ENCODE peak calls at places on chromosomes 1 and 21, in four cellular contexts. F is GM12878, R is HepG2, C is H1. L is an unnamed sample.
A peak's percentile ranks its signal among the peaks of the same experiment; 100 is the strongest.

GRCh38 chr1:185957441-185958363 is 223.5 kb downstream of the HMCN1 start:
- DNase-seq in F (no peak), R (no peak), C (no peak), L (no peak)

GRCh38 chr1:111448482-111448917 is 556 bp downstream of the WDR77 start:
- DNase-seq in F (no peak), R (no peak), C (no peak), L (no peak)

GRCh38 chr1:42035205-42035829 is 116.6 kb upstream of the HIVEP3 start:
- DNase-seq in F (no peak), R (no peak), C (peak; percentile 85), L (peak; percentile 90)

GRCh38 chr1:10634075-10634427 is 159.3 kb downstream of the PEX14 start:
- DNase-seq in F (no peak), R (no peak), C (no peak), L (no peak)

GRCh38 chr1:64291931-64292330 is 88.5 kb downstream of the UBE2U start:
- DNase-seq in F (no peak), R (no peak), C (no peak), L (no peak)

GRCh38 chr1:47867447-47868347 is 129.5 kb downstream of the TRABD2B start:
- DNase-seq in F (no peak), R (peak; percentile 56), C (no peak), L (no peak)

GRCh38 chr1:62725255-62725654 is 37.1 kb upstream of the DOCK7 start:
- DNase-seq in F (peak; percentile 19), R (no peak), C (no peak), L (no peak)

GRCh38 chr1:34163792-34164509 is 1.1 kb downstream of the CSMD2 start:
- DNase-seq in F (no peak), R (no peak), C (peak; percentile 68), L (peak; percentile 64)

GRCh38 chr1:84719477-84720274 is 29.4 kb upstream of the SSX2IP start:
- DNase-seq in F (no peak), R (peak; percentile 9), C (no peak), L (no peak)

GRCh38 chr1:201142011-201142853 is 12.0 kb downstream of the TMEM9 start:
- DNase-seq in F (no peak), R (no peak), C (no peak), L (no peak)

GRCh38 chr1:67609572-67609939 is 75.4 kb upstream of the GADD45A start:
- DNase-seq in F (peak; percentile 17), R (no peak), C (no peak), L (no peak)

GRCh38 chr21:46163375-46163774 is 8.0 kb upstream of the FTCD start:
- DNase-seq in F (no peak), R (no peak), C (no peak), L (no peak)

GRCh38 chr21:29196021-29196663 is 65.7 kb downstream of the MAP3K7CL start:
- DNase-seq in F (peak; percentile 90), R (peak; percentile 70), C (no peak), L (peak; percentile 16)

GRCh38 chr1:230104395-230105244 is 37.6 kb downstream of the GALNT2 start:
- DNase-seq in F (peak; percentile 69), R (peak; percentile 92), C (no peak), L (no peak)

GRCh38 chr1:185156321-185156853 is 366 bp downstream of the TRMT1L start:
- DNase-seq in F (no peak), R (no peak), C (no peak), L (no peak)

GRCh38 chr1:99007366-99007765 is 2.7 kb upstream of the PLPPR5 start:
- DNase-seq in F (no peak), R (no peak), C (no peak), L (no peak)

GRCh38 chr21:45093064-45093532 is 18.7 kb downstream of the ADARB1 start:
- DNase-seq in F (no peak), R (no peak), C (no peak), L (no peak)

GRCh38 chr1:55214214-55214902 is 806 bp downstream of the USP24 start:
- DNase-seq in F (no peak), R (peak; percentile 31), C (peak; percentile 81), L (peak; percentile 82)

GRCh38 chr1:6272476-6273270 is 11.8 kb upstream of the GPR153 start:
- DNase-seq in F (no peak), R (no peak), C (no peak), L (no peak)

GRCh38 chr1:71351438-71351837 is 270.6 kb upstream of the ZRANB2 start:
- DNase-seq in F (no peak), R (no peak), C (no peak), L (no peak)

GRCh38 chr1:182119631-182120030 is 58.1 kb upstream of the ZNF648 start:
- DNase-seq in F (no peak), R (no peak), C (no peak), L (no peak)

GRCh38 chr1:226814751-226815496 is 55.5 kb upstream of the PSEN2 start:
- DNase-seq in F (no peak), R (no peak), C (no peak), L (no peak)

GRCh38 chr1:50176563-50176885 is 67.8 kb downstream of the ELAVL4 start:
- DNase-seq in F (no peak), R (no peak), C (no peak), L (no peak)

GRCh38 chr1:36161656-36162531 is 5.9 kb downstream of the MAP7D1 start:
- DNase-seq in F (no peak), R (no peak), C (no peak), L (no peak)

GRCh38 chr1:63152572-63152971 is 169.8 kb upstream of the FOXD3 start:
- DNase-seq in F (no peak), R (no peak), C (no peak), L (no peak)

GRCh38 chr1:110216116-110216515 is 6.0 kb downstream of the KCNC4 start:
- DNase-seq in F (no peak), R (no peak), C (no peak), L (no peak)

GRCh38 chr1:207313131-207313530 is 8.3 kb upstream of the CD55 start:
- DNase-seq in F (no peak), R (no peak), C (no peak), L (no peak)

GRCh38 chr1:21251773-21252471 is 38.3 kb downstream of the ECE1 start:
- DNase-seq in F (no peak), R (peak; percentile 91), C (no peak), L (no peak)

GRCh38 chr1:216660561-216660960 is 62.7 kb downstream of the ESRRG start:
- DNase-seq in F (no peak), R (no peak), C (no peak), L (no peak)

GRCh38 chr1:182616130-182617074 is 12.2 kb upstream of the RGS16 start:
- DNase-seq in F (peak; percentile 93), R (no peak), C (peak; percentile 70), L (peak; percentile 74)

GRCh38 chr1:220527279-220528048 is 472 bp upstream of the MARK1 start:
- DNase-seq in F (no peak), R (no peak), C (peak; percentile 58), L (peak; percentile 52)

GRCh38 chr1:17558541-17558940 is 19.0 kb downstream of the ARHGEF10L start:
- DNase-seq in F (no peak), R (no peak), C (no peak), L (no peak)

GRCh38 chr1:204367956-204368355 is 8.2 kb upstream of the PLEKHA6 start:
- DNase-seq in F (no peak), R (no peak), C (no peak), L (no peak)

GRCh38 chr1:53400761-53401379 is 58.3 kb upstream of the DMRTB1 start:
- DNase-seq in F (no peak), R (no peak), C (no peak), L (no peak)

GRCh38 chr1:70202173-70202758 is 3.1 kb downstream of the LRRC40 start:
- DNase-seq in F (no peak), R (no peak), C (no peak), L (no peak)

GRCh38 chr1:240644732-240645131 is 32.8 kb upstream of the GREM2 start:
- DNase-seq in F (no peak), R (no peak), C (no peak), L (no peak)

GRCh38 chr21:32534113-32534512 is 51.2 kb downstream of the TCP10L start:
- DNase-seq in F (no peak), R (no peak), C (no peak), L (no peak)

GRCh38 chr21:39562791-39563770 is 49.7 kb upstream of the B3GALT5 start:
- DNase-seq in F (no peak), R (no peak), C (no peak), L (no peak)

GRCh38 chr21:44939532-44940115 is at the start of gene SLX9:
- DNase-seq in F (no peak), R (peak; percentile 62), C (peak; percentile 89), L (peak; percentile 98)

GRCh38 chr1:19035356-19036048 is 79.0 kb upstream of the IFFO2 start:
- DNase-seq in F (no peak), R (no peak), C (no peak), L (peak; percentile 33)

GRCh38 chr1:19034721-19035120 is 78.2 kb upstream of the IFFO2 start:
- DNase-seq in F (no peak), R (no peak), C (no peak), L (no peak)

GRCh38 chr1:19033516-19033840 is 77.0 kb upstream of the IFFO2 start:
- DNase-seq in F (no peak), R (no peak), C (no peak), L (no peak)

GRCh38 chr1:19032701-19033515 is 76.4 kb upstream of the IFFO2 start:
- DNase-seq in F (no peak), R (no peak), C (no peak), L (no peak)

GRCh38 chr1:19033926-19034680 is 77.6 kb upstream of the IFFO2 start:
- DNase-seq in F (no peak), R (no peak), C (no peak), L (no peak)
- TF ChIP-seq TCF12 in F (no peak), R (no peak), C (no peak), L (no peak)

GRCh38 chr1:26530540-26530897 is 958 bp downstream of the RPS6KA1 start:
- DNase-seq in F (no peak), R (no peak), C (peak; percentile 60), L (no peak)

GRCh38 chr1:26529405-26529654 is 231 bp upstream of the RPS6KA1 start:
- DNase-seq in F (no peak), R (no peak), C (no peak), L (no peak)

GRCh38 chr1:26529655-26530539 is at the start of gene RPS6KA1:
- DNase-seq in F (no peak), R (peak; percentile 38), C (peak; percentile 88), L (peak; percentile 99)

GRCh38 chr1:26531651-26532131 is 2.1 kb downstream of the RPS6KA1 start:
- DNase-seq in F (no peak), R (no peak), C (no peak), L (peak; percentile 13)

GRCh38 chr1:26530898-26531598 is 1.5 kb downstream of the RPS6KA1 start:
- DNase-seq in F (no peak), R (peak; percentile 87), C (peak; percentile 81), L (peak; percentile 51)
- TF ChIP-seq TCF12 in F (no peak), R (no peak), C (no peak), L (no peak)

GRCh38 chr1:2587860-2588571 is 1.4 kb downstream of the PRXL2B start:
- DNase-seq in F (no peak), R (no peak), C (no peak), L (no peak)
- TF ChIP-seq TCF12 in F (no peak), R (no peak), C (no peak), L (no peak)

GRCh38 chr1:115084902-115085505 is 4.3 kb downstream of the TSPAN2 start:
- DNase-seq in F (no peak), R (no peak), C (no peak), L (peak; percentile 56)
- TF ChIP-seq TCF12 in F (no peak), R (no peak), C (no peak), L (no peak)